ENCODE peak calls at places on chromosomes 1 and 21, in eight cellular contexts. A, K, E, T, J, Y, S and P are unnamed samples.

GRCh38 chr1:67883069-67883468 is 49.8 kb upstream of the GNG12 start:
- DNase-seq in A (no peak), K (peak; percentile 94), E (no peak), T (peak; percentile 91), J (peak; percentile 71), Y (peak; percentile 92), S (no peak), P (peak; percentile 43)

GRCh38 chr1:45200906-45201500 is 5.4 kb downstream of the ZSWIM5 start:
- DNase-seq in A (no peak), K (peak; percentile 9), E (no peak), T (no peak), J (no peak), Y (no peak), S (no peak), P (no peak)

GRCh38 chr1:20389551-20389950 is 96.5 kb downstream of the CAMK2N1 start:
- DNase-seq in A (no peak), K (no peak), E (no peak), T (no peak), J (no peak), Y (no peak), S (no peak), P (no peak)

GRCh38 chr1:240414237-240414636 is 197.7 kb downstream of the GREM2 start:
- DNase-seq in A (no peak), K (peak; percentile 81), E (no peak), T (peak; percentile 72), J (no peak), Y (peak; percentile 95), S (no peak), P (no peak)

GRCh38 chr1:112513112-112513870 is 4.5 kb downstream of the WNT2B start:
- DNase-seq in A (peak; percentile 33), K (no peak), E (no peak), T (no peak), J (no peak), Y (peak; percentile 34), S (peak; percentile 42), P (no peak)

GRCh38 chr1:97870574-97870973 is 50.3 kb downstream of the DPYD start:
- DNase-seq in A (no peak), K (no peak), E (no peak), T (no peak), J (no peak), Y (no peak), S (no peak), P (no peak)

GRCh38 chr1:242828828-242829227 is 304.3 kb upstream of the PLD5 start:
- DNase-seq in A (no peak), K (peak; percentile 22), E (no peak), T (peak; percentile 8), J (no peak), Y (no peak), S (no peak), P (no peak)

GRCh38 chr21:20999567-21000169 is 1.5 kb downstream of the NCAM2 start:
- DNase-seq in A (peak; percentile 16), K (peak; percentile 27), E (no peak), T (peak; percentile 17), J (no peak), Y (peak; percentile 50), S (peak; percentile 34), P (no peak)

GRCh38 chr1:227945891-227946623 is 1.7 kb downstream of the WNT9A start:
- DNase-seq in A (peak; percentile 79), K (peak; percentile 71), E (no peak), T (peak; percentile 53), J (peak; percentile 59), Y (peak; percentile 92), S (peak; percentile 51), P (peak; percentile 68)

GRCh38 chr1:175935166-175935565 is 191.8 kb upstream of the TNR start:
- DNase-seq in A (no peak), K (no peak), E (no peak), T (no peak), J (no peak), Y (no peak), S (no peak), P (no peak)
- H3K27ac ChIP-seq in A (no peak overlapping the region), K (no peak overlapping the region), E (no peak overlapping the region), T (no peak overlapping the region), J (no peak overlapping the region), Y (no peak overlapping the region), S (no peak overlapping the region), P (no peak overlapping the region)

DNA sequence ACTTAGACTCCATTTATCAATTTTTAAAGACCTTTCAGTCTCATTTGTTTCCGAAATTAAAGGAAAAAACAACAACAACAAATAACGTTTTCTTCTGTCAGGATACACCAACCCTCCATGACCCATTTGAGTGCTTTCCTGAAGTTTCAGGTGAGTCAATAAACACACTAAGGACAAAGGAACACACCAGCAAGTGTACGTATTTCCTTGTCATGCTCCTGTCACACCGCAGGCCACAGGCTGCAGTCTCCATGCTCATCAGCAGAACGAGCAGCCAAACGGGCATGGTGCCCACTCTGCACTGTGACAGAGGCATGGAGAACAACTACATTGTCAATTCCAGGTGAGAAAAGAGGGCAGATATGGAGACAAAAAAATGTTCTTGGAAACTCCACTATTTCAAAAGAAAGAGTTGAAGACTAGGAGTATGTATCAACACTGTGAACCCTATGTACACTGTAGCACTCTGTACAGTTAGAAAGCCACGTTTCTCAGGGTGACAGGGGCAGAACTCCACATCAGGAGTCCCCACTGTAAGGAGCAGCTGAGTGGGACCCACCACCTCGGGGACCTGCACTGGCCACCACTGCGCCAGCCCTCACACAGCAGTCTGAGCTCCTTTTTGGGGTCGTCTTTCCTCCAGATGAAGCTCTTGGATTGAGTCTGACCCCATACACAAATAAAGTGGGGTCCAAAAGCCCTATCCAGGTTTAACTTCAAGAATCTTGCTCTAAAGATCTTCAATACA is 2.6 kb downstream of the PTTG1IP start:
- DNase-seq in A (peak; percentile 48), K (peak; percentile 47), E (no peak), T (peak; percentile 26), J (no peak), Y (no peak), S (peak; percentile 68), P (no peak)
- H3K27ac ChIP-seq in A (peak overlapping the region; percentile 97), K (peak overlapping the region; percentile 95), E (peak overlapping the region; percentile 90), T (peak overlapping the region; percentile 88), J (no peak overlapping the region), Y (peak overlapping the region; percentile 70), S (peak overlapping the region; percentile 83), P (peak overlapping the region; percentile 39)

GRCh38 chr1:183870351-183871077 is 65.6 kb downstream of the RGL1 start:
- DNase-seq in A (peak; percentile 41), K (peak; percentile 22), E (no peak), T (no peak), J (no peak), Y (peak; percentile 83), S (peak; percentile 56), P (no peak)
- H3K27ac ChIP-seq in A (peak overlapping the region; percentile 54), K (peak overlapping the region; percentile 49), E (peak overlapping the region; percentile 64), T (peak overlapping the region; percentile 70), J (no peak overlapping the region), Y (peak overlapping the region; percentile 83), S (peak overlapping the region; percentile 48), P (peak overlapping the region; percentile 45)

DNA sequence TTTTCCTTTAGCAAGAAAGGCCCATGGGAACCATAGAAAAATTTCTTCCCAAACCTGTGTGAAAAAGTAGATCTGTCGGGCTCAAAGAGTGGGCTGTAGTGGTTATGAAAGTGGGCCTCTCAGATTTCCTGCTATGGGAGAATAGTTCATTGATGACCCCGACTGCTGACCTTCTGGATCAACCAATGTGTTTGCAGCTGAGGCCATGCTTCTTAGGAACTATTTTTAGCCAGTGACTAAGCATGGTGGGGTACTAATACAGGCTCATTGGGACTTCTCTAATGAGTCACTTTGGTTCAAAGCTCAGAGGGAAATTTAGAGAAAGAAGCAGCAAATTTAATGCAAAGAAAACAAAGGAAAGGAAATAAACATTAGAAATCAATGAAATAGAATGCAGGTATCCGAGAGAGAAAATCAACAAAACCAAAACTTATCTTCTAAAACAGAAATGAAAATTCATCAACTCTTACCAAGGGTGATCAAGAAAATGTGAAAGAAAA is 12.6 kb upstream of the PSMA5 start:
- DNase-seq in A (no peak), K (peak; percentile 95), E (no peak), T (peak; percentile 93), J (no peak), Y (peak; percentile 95), S (peak; percentile 36), P (no peak)
- H3K27ac ChIP-seq in A (no peak overlapping the region), K (peak overlapping the region; percentile 63), E (no peak overlapping the region), T (peak overlapping the region; percentile 83), J (no peak overlapping the region), Y (peak overlapping the region; percentile 78), S (no peak overlapping the region), P (no peak overlapping the region)